ENCODE peak calls at places on chromosomes 11 and 22, in nine cellular contexts. One of them, this sample, is unnamed.

GRCh38 chr11:109350091-109350490 is 71.9 kb upstream of the C11orf87 start:
- DNase-seq in stimulated activated CD8-positive, alpha-beta memory T cell treated with anti-CD3 and anti-CD28 coated beads, Interleukin-4, amount 100 ng/mL, for 1 hour: no peak
- DNase-seq in H7: no peak
- DNase-seq in left colon: no peak
- DNase-seq in endothelial cell: no peak
- DNase-seq in HFF-Myc: no peak
- DNase-seq in neural crest cell: no peak
- DNase-seq in NCI-H1105 treated with DMSO at 0.1 percent for 48 hours: no peak
- DNase-seq in activated CD4-positive, alpha-beta T cell treated with anti-CD3 and anti-CD28 coated beads, Interleukin-2, amount 50 U/mL, for 1 hour: no peak
- DNase-seq in this sample: no peak

GRCh38 chr11:3049430-3050243 is 7.6 kb downstream of the CARS1 start:
- DNase-seq in endothelial cell: no peak
- DNase-seq in activated CD4-positive, alpha-beta T cell treated with anti-CD3 and anti-CD28 coated beads, Interleukin-2, amount 50 U/mL, for 1 hour: peak
- DNase-seq in HFF-Myc: peak
- DNase-seq in stimulated activated CD8-positive, alpha-beta memory T cell treated with anti-CD3 and anti-CD28 coated beads, Interleukin-4, amount 100 ng/mL, for 1 hour: no peak
- DNase-seq in neural crest cell: no peak
- DNase-seq in H7: no peak
- DNase-seq in left colon: peak
- DNase-seq in NCI-H1105 treated with DMSO at 0.1 percent for 48 hours: no peak
- DNase-seq in this sample: peak

GRCh38 chr22:20509344-20510047 is 2.1 kb downstream of the MED15 start:
- DNase-seq in NCI-H1105 treated with DMSO at 0.1 percent for 48 hours: no peak
- DNase-seq in activated CD4-positive, alpha-beta T cell treated with anti-CD3 and anti-CD28 coated beads, Interleukin-2, amount 50 U/mL, for 1 hour: peak
- DNase-seq in neural crest cell: no peak
- DNase-seq in HFF-Myc: peak
- DNase-seq in left colon: peak
- DNase-seq in stimulated activated CD8-positive, alpha-beta memory T cell treated with anti-CD3 and anti-CD28 coated beads, Interleukin-4, amount 100 ng/mL, for 1 hour: no peak
- DNase-seq in endothelial cell: peak
- DNase-seq in H7: peak
- DNase-seq in this sample: peak

GRCh38 chr22:18057568-18058209 is 20.1 kb upstream of the PEX26 start:
- DNase-seq in NCI-H1105 treated with DMSO at 0.1 percent for 48 hours: no peak
- DNase-seq in endothelial cell: no peak
- DNase-seq in H7: no peak
- DNase-seq in activated CD4-positive, alpha-beta T cell treated with anti-CD3 and anti-CD28 coated beads, Interleukin-2, amount 50 U/mL, for 1 hour: no peak
- DNase-seq in left colon: peak
- DNase-seq in HFF-Myc: peak
- DNase-seq in stimulated activated CD8-positive, alpha-beta memory T cell treated with anti-CD3 and anti-CD28 coated beads, Interleukin-4, amount 100 ng/mL, for 1 hour: no peak
- DNase-seq in neural crest cell: no peak
- DNase-seq in this sample: peak

GRCh38 chr22:38966942-38967341 is 9.5 kb downstream of the APOBEC3A start:
- DNase-seq in HFF-Myc: no peak
- DNase-seq in stimulated activated CD8-positive, alpha-beta memory T cell treated with anti-CD3 and anti-CD28 coated beads, Interleukin-4, amount 100 ng/mL, for 1 hour: no peak
- DNase-seq in left colon: no peak
- DNase-seq in activated CD4-positive, alpha-beta T cell treated with anti-CD3 and anti-CD28 coated beads, Interleukin-2, amount 50 U/mL, for 1 hour: no peak
- DNase-seq in H7: peak
- DNase-seq in NCI-H1105 treated with DMSO at 0.1 percent for 48 hours: no peak
- DNase-seq in neural crest cell: no peak
- DNase-seq in endothelial cell: no peak
- DNase-seq in this sample: no peak

GRCh38 chr22:30015229-30015797 is 65.0 kb upstream of the HORMAD2 start:
- DNase-seq in neural crest cell: no peak
- DNase-seq in endothelial cell: no peak
- DNase-seq in activated CD4-positive, alpha-beta T cell treated with anti-CD3 and anti-CD28 coated beads, Interleukin-2, amount 50 U/mL, for 1 hour: no peak
- DNase-seq in left colon: no peak
- DNase-seq in stimulated activated CD8-positive, alpha-beta memory T cell treated with anti-CD3 and anti-CD28 coated beads, Interleukin-4, amount 100 ng/mL, for 1 hour: no peak
- DNase-seq in NCI-H1105 treated with DMSO at 0.1 percent for 48 hours: no peak
- DNase-seq in H7: no peak
- DNase-seq in HFF-Myc: peak
- DNase-seq in this sample: no peak

GRCh38 chr11:31974737-31975136 is 116.1 kb upstream of the RCN1 start:
- DNase-seq in endothelial cell: no peak
- DNase-seq in neural crest cell: no peak
- DNase-seq in HFF-Myc: no peak
- DNase-seq in left colon: no peak
- DNase-seq in H7: no peak
- DNase-seq in stimulated activated CD8-positive, alpha-beta memory T cell treated with anti-CD3 and anti-CD28 coated beads, Interleukin-4, amount 100 ng/mL, for 1 hour: no peak
- DNase-seq in activated CD4-positive, alpha-beta T cell treated with anti-CD3 and anti-CD28 coated beads, Interleukin-2, amount 50 U/mL, for 1 hour: no peak
- DNase-seq in NCI-H1105 treated with DMSO at 0.1 percent for 48 hours: no peak
- DNase-seq in this sample: peak

GRCh38 chr11:93000511-93001476 is 31.3 kb downstream of the MTNR1B start:
- DNase-seq in H7: no peak
- DNase-seq in stimulated activated CD8-positive, alpha-beta memory T cell treated with anti-CD3 and anti-CD28 coated beads, Interleukin-4, amount 100 ng/mL, for 1 hour: no peak
- DNase-seq in HFF-Myc: peak
- DNase-seq in endothelial cell: no peak
- DNase-seq in activated CD4-positive, alpha-beta T cell treated with anti-CD3 and anti-CD28 coated beads, Interleukin-2, amount 50 U/mL, for 1 hour: no peak
- DNase-seq in neural crest cell: no peak
- DNase-seq in left colon: no peak
- DNase-seq in NCI-H1105 treated with DMSO at 0.1 percent for 48 hours: no peak
- DNase-seq in this sample: peak

GRCh38 chr11:3132831-3133455 is 32.2 kb downstream of the OSBPL5 start:
- DNase-seq in stimulated activated CD8-positive, alpha-beta memory T cell treated with anti-CD3 and anti-CD28 coated beads, Interleukin-4, amount 100 ng/mL, for 1 hour: no peak
- DNase-seq in activated CD4-positive, alpha-beta T cell treated with anti-CD3 and anti-CD28 coated beads, Interleukin-2, amount 50 U/mL, for 1 hour: no peak
- DNase-seq in neural crest cell: no peak
- DNase-seq in HFF-Myc: no peak
- DNase-seq in endothelial cell: no peak
- DNase-seq in H7: peak
- DNase-seq in left colon: peak
- DNase-seq in NCI-H1105 treated with DMSO at 0.1 percent for 48 hours: no peak
- DNase-seq in this sample: no peak

GRCh38 chr22:47030143-47030641 is 267.7 kb downstream of the TBC1D22A start:
- DNase-seq in H7: no peak
- DNase-seq in NCI-H1105 treated with DMSO at 0.1 percent for 48 hours: no peak
- DNase-seq in activated CD4-positive, alpha-beta T cell treated with anti-CD3 and anti-CD28 coated beads, Interleukin-2, amount 50 U/mL, for 1 hour: no peak
- DNase-seq in HFF-Myc: no peak
- DNase-seq in endothelial cell: no peak
- DNase-seq in stimulated activated CD8-positive, alpha-beta memory T cell treated with anti-CD3 and anti-CD28 coated beads, Interleukin-4, amount 100 ng/mL, for 1 hour: no peak
- DNase-seq in neural crest cell: no peak
- DNase-seq in left colon: peak
- DNase-seq in this sample: no peak